ENCODE peak calls at places on chromosomes 6 and 20, in six cellular contexts. O is IMR-90, N is neuronal stem cell, G is H1, S is mesendoderm, J is H9. M is an unnamed sample.

GRCh38 chr6:109816452-109817374 is 125.6 kb downstream of the FIG4 start:
- DNase-seq in G (no peak), O (no peak), J (no peak), S (no peak), N (no peak), M (no peak)

GRCh38 chr6:165119231-165120020 is 190.0 kb downstream of the C6orf118 start:
- DNase-seq in S (peak), G (no peak), J (no peak), O (no peak), N (no peak), M (no peak)

GRCh38 chr20:58702161-58702510 is 9.5 kb downstream of the NPEPL1 start:
- DNase-seq in S (no peak), J (peak), O (no peak), N (no peak), G (no peak), M (no peak)

GRCh38 chr6:181049-181654 is 111.1 kb upstream of the DUSP22 start:
- DNase-seq in S (no peak), N (no peak), G (no peak), O (no peak), J (no peak), M (no peak)

GRCh38 chr6:42507901-42508300 is 55.9 kb upstream of the UBR2 start:
- DNase-seq in N (no peak), O (peak), J (no peak), G (no peak), S (no peak), M (peak)

GRCh38 chr6:133223458-133224014 is 17.6 kb upstream of the EYA4 start:
- DNase-seq in S (no peak), G (no peak), J (no peak), O (no peak), N (no peak), M (no peak)

GRCh38 chr6:162313922-162314660 is 413.5 kb downstream of the PRKN start:
- DNase-seq in O (no peak), J (no peak), G (no peak), N (no peak), S (no peak), M (peak)

GRCh38 chr6:165340532-165340931 is 31.1 kb upstream of the C6orf118 start:
- DNase-seq in G (no peak), O (no peak), J (no peak), S (no peak), N (no peak), M (no peak)

GRCh38 chr20:23874747-23875146 is 4.8 kb downstream of the CST5 start:
- DNase-seq in J (no peak), O (no peak), N (no peak), S (no peak), G (no peak), M (no peak)

GRCh38 chr6:114934079-114934478 is 591.3 kb upstream of the HS3ST5 start:
- DNase-seq in N (no peak), O (no peak), G (no peak), S (no peak), J (no peak), M (no peak)

GRCh38 chr20:51360451-51361230 is 181.9 kb downstream of the NFATC2 start:
- DNase-seq in J (no peak), G (no peak), S (no peak), O (peak), N (no peak), M (peak)

GRCh38 chr6:43517503-43518357 is 841 bp downstream of the POLR1C start:
- DNase-seq in G (no peak), S (peak), N (no peak), J (no peak), O (peak), M (no peak)

GRCh38 chr6:13188306-13188705 is 140.0 kb downstream of the TBC1D7 start:
- DNase-seq in N (peak), O (no peak), J (no peak), S (no peak), G (no peak), M (no peak)

DNA sequence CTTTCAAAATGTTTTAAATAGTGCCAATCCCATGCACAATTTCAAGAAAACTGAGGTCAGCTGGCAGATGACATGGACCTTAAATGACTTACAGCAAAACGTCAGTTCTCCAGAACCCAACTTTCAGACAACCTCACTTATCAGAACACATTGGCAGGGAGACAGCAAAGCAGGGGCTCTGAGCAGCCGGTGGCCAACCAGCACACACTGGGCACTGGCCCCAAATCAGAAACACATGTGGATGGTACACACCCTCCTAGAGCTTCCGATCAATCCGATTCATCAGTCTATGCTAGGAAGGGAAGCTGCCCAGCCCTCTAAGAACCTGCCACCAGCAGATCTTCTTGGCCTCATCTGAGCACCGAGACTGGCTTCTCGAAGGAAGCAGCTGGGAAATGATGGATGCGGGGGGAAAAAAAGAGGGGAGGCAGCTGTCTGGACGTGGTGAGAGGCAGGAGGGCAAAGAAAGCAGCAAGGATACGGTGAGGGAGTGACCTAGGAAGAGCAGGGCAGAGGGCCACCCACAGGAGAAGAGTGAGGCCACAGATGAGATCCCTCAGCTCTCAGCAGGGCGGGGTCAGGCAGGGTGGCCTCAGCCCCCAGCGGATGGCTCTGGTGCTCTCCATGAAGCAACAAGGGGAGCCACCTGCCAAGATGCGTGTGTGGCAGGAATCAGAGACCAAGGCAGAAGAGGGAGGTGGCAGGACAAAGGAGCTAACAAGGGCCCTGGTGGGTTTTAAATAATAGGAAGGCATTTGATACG is 32.9 kb downstream of the TAF4 start:
- DNase-seq in O (no peak), S (no peak), G (no peak), J (no peak), N (no peak), M (no peak)
- H3K4ac ChIP-seq in O (no peak), S (no peak), G (no peak), J (no peak), N (no peak), M (no peak)

GRCh38 chr6:37097335-37097734 is 72.6 kb upstream of the PIM1 start:
- DNase-seq in O (no peak), N (no peak), S (no peak), G (no peak), J (no peak), M (no peak)
- H2BK15ac ChIP-seq in O (no peak), N (no peak), S (no peak), G (no peak), J (no peak), M (no peak)

DNA sequence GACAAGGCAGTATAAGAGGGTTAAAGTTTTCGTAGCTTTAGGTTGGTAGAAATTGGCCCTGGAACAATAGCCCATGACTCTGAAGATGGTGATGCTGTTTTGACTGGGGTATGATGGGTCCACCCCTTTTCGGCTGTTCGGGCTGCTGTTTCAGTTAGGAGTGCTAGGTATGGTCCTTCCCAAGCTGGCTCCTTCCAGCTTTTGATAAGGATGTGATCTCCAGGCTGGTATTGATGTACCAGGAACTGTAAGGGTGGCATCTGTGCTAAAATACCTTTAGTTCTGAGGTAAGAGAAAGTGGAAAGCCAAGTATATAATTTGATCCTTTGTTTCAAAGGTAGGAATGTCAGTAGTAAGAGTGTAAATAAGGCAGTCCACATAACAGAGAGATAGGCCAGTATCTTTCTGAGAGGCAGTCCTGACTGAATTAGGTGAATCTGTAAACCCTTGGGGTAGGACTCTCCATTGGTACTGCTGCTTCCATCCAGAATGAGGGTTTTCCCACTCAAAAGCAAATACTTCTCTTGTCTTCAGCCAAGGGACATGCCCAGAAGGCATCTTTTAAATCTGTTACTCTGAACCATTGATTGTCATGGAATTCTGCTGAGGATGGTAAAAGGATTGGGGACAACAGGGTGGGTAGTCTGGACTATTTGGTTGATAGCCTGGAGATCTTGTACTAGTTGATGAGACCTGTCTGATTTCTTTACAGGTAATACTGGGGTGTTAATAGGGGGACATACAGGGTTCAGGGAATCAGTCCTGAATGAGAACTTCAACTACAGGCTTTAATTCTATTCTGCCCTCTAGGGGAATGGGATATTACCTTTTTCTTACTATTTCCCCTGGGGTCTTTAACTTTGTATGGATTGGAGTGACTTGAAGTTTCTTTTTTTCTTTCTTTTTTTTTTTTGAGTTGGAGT is 6.1 kb upstream of the ZNFX1 start:
- DNase-seq in S (peak), J (no peak), G (no peak), O (no peak), N (no peak), M (peak)
- H3K4ac ChIP-seq in S (no peak), J (no peak), G (no peak), O (no peak), N (no peak), M (no peak)

GRCh38 chr6:148612043-148612442 is 134.8 kb upstream of the UST start:
- DNase-seq in J (no peak), S (no peak), O (no peak), G (no peak), N (no peak), M (no peak)
- H2BK15ac ChIP-seq in J (no peak), S (no peak), O (no peak), G (no peak), N (no peak), M (no peak)

GRCh38 chr6:3751019-3751729 is at the start of gene PXDC1:
- DNase-seq in G (no peak), S (peak), J (peak), N (peak), O (no peak), M (peak)

GRCh38 chr6:3749991-3750323 is 1.6 kb downstream of the PXDC1 start:
- DNase-seq in J (no peak), N (no peak), G (no peak), S (peak), O (peak), M (peak)

GRCh38 chr6:3749390-3749978 is 2.0 kb downstream of the PXDC1 start:
- DNase-seq in S (no peak), N (no peak), O (no peak), J (peak), G (no peak), M (no peak)

GRCh38 chr6:3751730-3752537 is 421 bp upstream of the PXDC1 start:
- DNase-seq in N (peak), O (peak), G (no peak), J (peak), S (peak), M (peak)

DNA sequence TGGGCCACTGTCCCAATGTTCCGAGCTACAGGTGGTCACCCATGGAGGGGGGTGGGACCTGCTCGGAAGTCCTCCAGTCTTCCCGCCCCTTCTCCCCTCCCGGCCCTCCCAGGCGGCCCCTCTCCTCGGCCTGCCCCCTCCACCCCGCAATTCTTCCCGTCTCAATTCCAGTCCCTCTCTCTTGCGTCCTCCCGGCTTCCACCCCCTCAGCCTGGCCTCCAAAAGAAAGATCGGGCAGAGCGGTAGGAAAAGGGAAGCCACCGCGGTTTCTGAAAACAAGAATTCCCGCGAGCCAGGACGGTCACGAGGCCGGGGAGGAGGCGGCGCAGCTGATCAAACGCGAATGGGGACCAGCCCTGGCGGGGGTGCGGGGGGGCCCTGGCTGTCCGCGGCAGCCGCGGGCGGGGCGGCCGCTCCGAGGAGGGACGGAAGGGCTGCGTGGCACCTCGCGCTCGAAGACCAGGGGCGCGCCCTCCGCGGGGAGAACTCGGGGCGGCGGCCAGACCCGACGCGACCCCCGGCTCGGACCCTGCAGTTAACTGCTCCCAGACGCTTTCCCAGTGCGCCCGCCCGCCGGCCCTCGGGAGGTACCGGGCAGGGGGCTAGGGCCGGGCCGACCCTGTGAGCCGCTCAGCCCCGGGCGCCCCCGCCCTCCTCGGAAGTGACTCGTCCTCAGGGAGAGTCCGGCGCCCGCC is 1.0 kb downstream of the PXDC1 start:
- DNase-seq in N (peak), J (peak), G (no peak), S (peak), O (peak), M (peak)
- H3K4ac ChIP-seq in N (no peak), J (no peak), G (no peak), S (no peak), O (peak), M (peak)

M was measured in mesenchymal stem cell.